ENCODE peak calls at places on chromosomes 2 and 18, in ten cellular contexts. J is heart left ventricle, B is BE2C, S is sigmoid colon, G is spleen, P is NT2/D1, M is cardiac muscle cell, F is pancreas, E is ovary, C is thoracic aorta. T is an unnamed sample. For H3K4me1, the result is how much of the 10 kb centered on the place peaks cover.

GRCh38 chr2:196316050-196316430 is 144.7 kb upstream of the STK17B start:
- DNase-seq in S (no peak), J (no peak), M (no peak), G (no peak), P (no peak), B (no peak), C (no peak), F (no peak), E (no peak), T (no peak)

GRCh38 chr2:25617948-25618646 is 55.3 kb downstream of the DTNB start:
- DNase-seq in B (no peak), M (no peak), F (no peak), J (no peak), P (no peak), C (no peak), E (no peak), S (no peak), G (no peak), T (no peak)

GRCh38 chr2:20538308-20539132 is 91.6 kb downstream of the RHOB start:
- DNase-seq in F (no peak), B (peak), M (no peak), C (no peak), P (no peak), E (no peak), J (no peak), G (peak), S (no peak), T (no peak)

GRCh38 chr18:41975287-41975683 is 20.3 kb downstream of the PIK3C3 start:
- DNase-seq in P (no peak), M (no peak), J (no peak), B (no peak), G (no peak), S (no peak), E (no peak), F (no peak), C (no peak), T (no peak)

GRCh38 chr2:136310797-136311558 is 193.0 kb upstream of the CXCR4 start:
- DNase-seq in S (no peak), F (no peak), P (no peak), J (no peak), E (no peak), G (no peak), M (no peak), B (no peak), C (no peak), T (no peak)

GRCh38 chr2:47888581-47889280 is 17.6 kb downstream of the FBXO11 start:
- DNase-seq in G (no peak), P (no peak), M (no peak), B (no peak), J (no peak), C (no peak), S (no peak), E (no peak), F (no peak), T (no peak)

GRCh38 chr18:3217930-3218647 is 1.7 kb downstream of the MYOM1 start:
- DNase-seq in P (no peak), J (no peak), C (no peak), G (no peak), M (peak), E (no peak), B (no peak), F (no peak), S (no peak), T (no peak)

GRCh38 chr18:75158465-75159237 is 50.3 kb downstream of the PTGR3 start:
- DNase-seq in C (no peak), E (no peak), M (no peak), J (no peak), S (peak), G (no peak), B (no peak), P (no peak), F (no peak), T (no peak)

GRCh38 chr2:226752887-226753286 is 46.7 kb downstream of the IRS1 start:
- DNase-seq in J (no peak), E (no peak), P (no peak), F (no peak), G (no peak), C (no peak), M (no peak), B (no peak), S (no peak), T (no peak)

GRCh38 chr2:162016080-162016479 is 57.9 kb downstream of the DPP4 start:
- DNase-seq in B (no peak), F (no peak), J (no peak), M (no peak), G (no peak), C (no peak), S (no peak), P (no peak), E (no peak), T (no peak)

GRCh38 chr2:174121612-174122011 is 126.7 kb downstream of the OLA1 start:
- DNase-seq in M (no peak), G (no peak), C (no peak), S (no peak), E (no peak), B (no peak), F (no peak), P (no peak), J (no peak), T (no peak)

GRCh38 chr2:174120346-174120745 is 128.0 kb downstream of the OLA1 start:
- DNase-seq in B (no peak), M (no peak), G (no peak), P (no peak), C (no peak), J (no peak), S (no peak), E (no peak), F (no peak), T (no peak)

GRCh38 chr2:174122185-174122584 is 126.1 kb downstream of the OLA1 start:
- DNase-seq in B (no peak), P (no peak), S (no peak), J (no peak), F (no peak), M (no peak), E (no peak), C (no peak), G (no peak), T (no peak)

GRCh38 chr2:174117951-174118930 is 130.1 kb downstream of the OLA1 start:
- DNase-seq in B (no peak), J (no peak), F (no peak), E (no peak), S (no peak), G (no peak), M (no peak), P (no peak), C (no peak), T (no peak)

GRCh38 chr2:174121178-174121577 is 127.2 kb downstream of the OLA1 start:
- DNase-seq in F (no peak), B (no peak), G (no peak), C (no peak), E (no peak), M (no peak), P (no peak), S (no peak), J (no peak), T (no peak)
- H3K4me1 ChIP-seq in F (under half), B (under half), G (under half), C (under half), E (under half), M (under half), P (under half), S (under half), J (under half), T (under half)

DNA sequence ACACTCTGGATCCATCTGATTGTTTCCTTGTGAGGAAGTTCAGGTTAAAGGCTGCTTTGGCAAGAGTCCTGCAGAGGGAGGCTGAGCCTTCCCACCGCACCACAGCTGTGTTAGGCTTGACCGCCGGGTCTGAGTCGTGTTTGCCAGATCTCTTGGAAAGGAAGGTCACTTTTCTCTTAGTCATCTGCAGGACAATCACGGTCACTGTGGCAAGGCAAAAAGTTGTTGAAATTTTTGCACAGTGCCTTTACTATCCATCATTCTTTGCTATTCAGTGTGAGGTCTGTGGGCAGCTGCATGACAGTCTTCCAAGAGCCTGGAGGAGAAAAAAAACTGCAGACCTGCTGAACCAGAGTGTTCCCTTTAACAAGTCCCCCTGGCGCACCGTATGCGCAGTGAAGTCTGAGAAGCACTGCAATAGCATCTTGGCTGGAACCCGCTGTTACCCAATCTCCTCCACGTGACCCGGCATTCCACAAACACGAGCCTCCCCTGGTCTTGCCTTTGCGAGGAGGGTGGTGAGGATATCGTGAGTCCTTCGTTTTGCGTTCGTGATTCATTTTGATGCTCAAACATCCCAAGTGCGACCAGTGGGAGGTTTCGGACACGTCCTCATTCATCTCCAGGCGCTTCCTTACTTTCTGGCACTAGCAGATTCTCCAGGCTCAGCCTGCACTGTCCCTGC is 23.0 kb downstream of the BIN1 start:
- DNase-seq in S (peak), B (no peak), C (peak), F (no peak), P (no peak), E (peak), J (peak), M (no peak), G (no peak), T (peak)
- H3K4me1 ChIP-seq in S (under half), B (under half), C (under half), F (under half), P (half or more), E (under half), J (half or more), M (half or more), G (half or more), T (under half)

GRCh38 chr2:71465961-71466300 is 12.6 kb downstream of the DYSF start:
- DNase-seq in E (no peak), S (no peak), G (no peak), J (no peak), B (no peak), P (no peak), F (no peak), M (no peak), C (no peak), T (no peak)
- H3K4me1 ChIP-seq in E (under half), S (under half), G (half or more), J (half or more), B (under half), P (under half), F (under half), M (under half), C (under half), T (under half)

DNA sequence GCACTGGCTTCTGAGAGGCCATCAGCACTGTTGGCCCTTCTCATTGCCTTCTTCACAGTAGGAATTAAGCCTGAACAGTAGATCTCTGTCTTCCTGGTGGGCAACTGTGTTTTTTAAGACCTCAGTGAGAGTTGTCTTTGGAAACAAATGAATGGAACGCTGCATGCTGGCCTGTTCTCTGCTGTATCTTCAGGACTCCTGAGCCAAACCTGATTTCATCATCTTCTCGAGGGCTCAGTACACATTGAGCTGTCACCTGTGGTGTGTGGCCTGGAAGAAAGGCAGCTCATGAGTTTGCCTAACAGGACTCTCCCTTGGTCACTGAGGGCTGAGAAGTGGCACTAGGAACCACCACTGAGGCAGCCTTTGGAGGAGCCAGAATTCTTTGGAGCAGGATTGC is 39.7 kb downstream of the SH3RF3 start:
- DNase-seq in M (no peak), P (no peak), G (no peak), B (no peak), J (no peak), C (no peak), E (no peak), S (no peak), F (no peak), T (no peak)
- H3K4me1 ChIP-seq in M (under half), P (under half), G (under half), B (under half), J (half or more), C (half or more), E (under half), S (half or more), F (under half), T (under half)

GRCh38 chr2:200593905-200594304 is 8.1 kb downstream of the AOX1 start:
- DNase-seq in F (no peak), S (no peak), J (no peak), G (no peak), B (no peak), C (no peak), M (no peak), P (no peak), E (no peak), T (no peak)
- H3K4me1 ChIP-seq in F (under half), S (under half), J (under half), G (under half), B (under half), C (under half), M (under half), P (under half), E (under half), T (under half)

GRCh38 chr2:108614043-108614435 is 79.8 kb downstream of the LIMS1 start:
- DNase-seq in B (no peak), C (no peak), M (no peak), G (peak), J (no peak), P (no peak), E (no peak), S (no peak), F (no peak), T (no peak)
- H3K4me1 ChIP-seq in B (under half), C (under half), M (half or more), G (half or more), J (half or more), P (under half), E (under half), S (half or more), F (under half), T (under half)

T was measured in right cardiac atrium.